ENCODE peak calls at places on chromosomes 13 and 19, in eight cellular contexts. M, O, Y, K, N, V, X and S are unnamed samples.

GRCh38 chr19:47719047-47719885 is 6.0 kb downstream of the EHD2 start:
- DNase-seq in M (peak), O (peak), Y (peak), K (no peak), N (peak), V (no peak), X (peak), S (no peak)

GRCh38 chr13:48586591-48587103 is 53.8 kb upstream of the RCBTB2 start:
- DNase-seq in M (no peak), O (peak), Y (peak), K (no peak), N (peak), V (peak), X (no peak), S (no peak)

GRCh38 chr13:73718248-73718647 is 416.0 kb downstream of the KLF12 start:
- DNase-seq in M (no peak), O (no peak), Y (no peak), K (no peak), N (no peak), V (no peak), X (no peak), S (no peak)

GRCh38 chr19:20035935-20036334 is 3.4 kb downstream of the ZNF682 start:
- DNase-seq in M (no peak), O (no peak), Y (no peak), K (no peak), N (no peak), V (no peak), X (no peak), S (no peak)

GRCh38 chr19:10076535-10076934 is 9.6 kb upstream of the SHFL start:
- DNase-seq in M (no peak), O (no peak), Y (no peak), K (no peak), N (no peak), V (no peak), X (no peak), S (no peak)

GRCh38 chr13:101942038-101942437 is 459.8 kb downstream of the FGF14 start:
- DNase-seq in M (peak), O (peak), Y (no peak), K (no peak), N (no peak), V (no peak), X (peak), S (peak)

GRCh38 chr19:5801796-5802616 is 2.9 kb upstream of the NRTN start:
- DNase-seq in M (no peak), O (peak), Y (no peak), K (no peak), N (no peak), V (peak), X (no peak), S (peak)

GRCh38 chr13:109180905-109181425 is 551.6 kb downstream of the MYO16 start:
- DNase-seq in M (no peak), O (peak), Y (no peak), K (no peak), N (no peak), V (no peak), X (no peak), S (no peak)

GRCh38 chr19:35533822-35534521 is 716 bp downstream of the GAPDHS start:
- DNase-seq in M (peak), O (peak), Y (no peak), K (no peak), N (no peak), V (no peak), X (peak), S (no peak)

GRCh38 chr19:2045501-2046045 is 5.5 kb downstream of the MKNK2 start:
- DNase-seq in M (no peak), O (no peak), Y (no peak), K (peak), N (no peak), V (no peak), X (no peak), S (no peak)

GRCh38 chr13:110197041-110197440 is 109.9 kb downstream of the COL4A1 start:
- DNase-seq in M (no peak), O (peak), Y (no peak), K (no peak), N (no peak), V (no peak), X (no peak), S (no peak)

GRCh38 chr13:79989251-79989661 is 351.7 kb downstream of the SPRY2 start:
- DNase-seq in M (no peak), O (peak), Y (no peak), K (no peak), N (no peak), V (no peak), X (no peak), S (no peak)

GRCh38 chr19:10749435-10750384 is 31.8 kb downstream of the DNM2 start:
- DNase-seq in M (no peak), O (no peak), Y (no peak), K (no peak), N (no peak), V (no peak), X (no peak), S (no peak)

GRCh38 chr19:28968721-28969120 is 244.2 kb downstream of the UQCRFS1 start:
- DNase-seq in M (no peak), O (no peak), Y (no peak), K (no peak), N (no peak), V (no peak), X (no peak), S (no peak)

GRCh38 chr19:4702764-4703163 is 20.9 kb downstream of the DPP9 start:
- DNase-seq in M (no peak), O (no peak), Y (no peak), K (no peak), N (no peak), V (no peak), X (no peak), S (no peak)

GRCh38 chr19:9431475-9431874 is 3.9 kb downstream of the ZNF266 start:
- DNase-seq in M (peak), O (peak), Y (no peak), K (no peak), N (no peak), V (peak), X (no peak), S (peak)

GRCh38 chr13:39039033-39039432 is 777 bp downstream of the NHLRC3 start:
- DNase-seq in M (peak), O (no peak), Y (no peak), K (no peak), N (no peak), V (no peak), X (no peak), S (no peak)

GRCh38 chr13:113552079-113552478 is 32.5 kb upstream of the TFDP1 start:
- DNase-seq in M (no peak), O (no peak), Y (no peak), K (peak), N (no peak), V (no peak), X (no peak), S (no peak)

GRCh38 chr13:39887424-39887823 is 232.0 kb downstream of the COG6 start:
- DNase-seq in M (no peak), O (no peak), Y (no peak), K (no peak), N (no peak), V (no peak), X (no peak), S (no peak)

GRCh38 chr13:41465215-41465907 is 8.0 kb downstream of the RGCC start:
- DNase-seq in M (peak), O (peak), Y (no peak), K (no peak), N (peak), V (peak), X (no peak), S (peak)

GRCh38 chr13:73522937-73523336 is 464.1 kb downstream of the KLF5 start:
- DNase-seq in M (no peak), O (no peak), Y (no peak), K (no peak), N (no peak), V (no peak), X (no peak), S (no peak)

GRCh38 chr13:27775943-27776342 is 16.3 kb upstream of the GSX1 start:
- DNase-seq in M (no peak), O (no peak), Y (no peak), K (no peak), N (no peak), V (no peak), X (no peak), S (no peak)

GRCh38 chr13:98521876-98522275 is 55.0 kb downstream of the STK24 start:
- DNase-seq in M (no peak), O (no peak), Y (no peak), K (no peak), N (no peak), V (no peak), X (no peak), S (no peak)

DNA sequence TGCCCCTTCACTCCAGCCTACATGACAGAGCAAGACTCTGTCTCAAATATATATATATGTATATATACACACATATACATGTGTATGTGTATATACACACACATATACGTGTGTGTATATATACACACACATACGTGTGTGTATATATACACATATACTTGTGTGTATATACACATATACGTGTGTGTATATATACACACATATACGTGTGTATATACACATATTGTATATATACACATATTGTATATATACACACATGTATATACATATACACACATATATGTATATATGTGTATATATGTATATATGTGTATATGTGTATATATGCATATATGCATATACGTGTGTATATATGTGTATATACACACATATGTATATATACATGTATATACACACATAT is 173.3 kb downstream of the GPC5 start:
- DNase-seq in M (no peak), O (no peak), Y (no peak), K (no peak), N (no peak), V (no peak), X (no peak), S (no peak)
- TF ChIP-seq POLR2A in M (no peak), O (no peak), Y (no peak), K (no peak), N (no peak), V (no peak), X (no peak), S (no peak)

DNA sequence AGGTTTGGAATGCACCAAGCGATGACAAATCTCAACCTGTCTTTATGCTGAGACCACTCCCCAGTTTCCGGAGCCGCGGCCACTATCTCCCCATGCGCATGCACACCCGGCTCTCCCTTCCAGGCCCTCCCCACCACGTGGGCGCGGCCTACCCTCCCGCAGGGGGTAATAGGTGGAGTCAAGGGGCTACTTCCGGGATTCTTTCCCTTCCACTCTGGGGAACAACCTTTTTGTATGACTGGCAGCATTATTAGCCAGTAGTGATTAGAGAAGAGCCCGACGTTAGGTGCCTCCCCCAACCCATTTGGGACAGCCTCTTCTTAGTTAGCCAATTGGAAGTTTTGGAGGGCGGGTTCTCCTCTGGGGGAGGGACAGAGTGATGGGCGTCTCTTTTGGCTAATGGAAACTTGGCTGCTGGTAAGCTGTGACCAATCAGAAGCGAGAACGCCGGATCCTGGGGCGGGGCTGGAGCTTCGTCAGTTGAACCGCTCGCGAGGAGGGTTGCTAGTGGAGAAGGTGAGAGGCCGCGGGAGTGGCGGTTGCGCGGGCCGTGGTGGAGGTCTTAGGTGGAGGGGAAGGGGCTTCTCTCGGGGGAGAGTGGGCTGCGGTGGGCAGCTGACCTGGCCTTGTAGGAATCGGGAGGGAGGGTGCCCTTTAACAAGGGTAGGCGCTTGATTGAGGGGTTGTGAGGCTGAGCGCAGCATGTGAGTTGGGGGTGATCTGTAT is at the start of gene CCDC61:
- DNase-seq in M (peak), O (peak), Y (peak), K (peak), N (peak), V (peak), X (peak), S (peak)
- TF ChIP-seq POLR2A in M (peak), O (peak), Y (peak), K (peak), N (peak), V (peak), X (peak), S (peak)

DNA sequence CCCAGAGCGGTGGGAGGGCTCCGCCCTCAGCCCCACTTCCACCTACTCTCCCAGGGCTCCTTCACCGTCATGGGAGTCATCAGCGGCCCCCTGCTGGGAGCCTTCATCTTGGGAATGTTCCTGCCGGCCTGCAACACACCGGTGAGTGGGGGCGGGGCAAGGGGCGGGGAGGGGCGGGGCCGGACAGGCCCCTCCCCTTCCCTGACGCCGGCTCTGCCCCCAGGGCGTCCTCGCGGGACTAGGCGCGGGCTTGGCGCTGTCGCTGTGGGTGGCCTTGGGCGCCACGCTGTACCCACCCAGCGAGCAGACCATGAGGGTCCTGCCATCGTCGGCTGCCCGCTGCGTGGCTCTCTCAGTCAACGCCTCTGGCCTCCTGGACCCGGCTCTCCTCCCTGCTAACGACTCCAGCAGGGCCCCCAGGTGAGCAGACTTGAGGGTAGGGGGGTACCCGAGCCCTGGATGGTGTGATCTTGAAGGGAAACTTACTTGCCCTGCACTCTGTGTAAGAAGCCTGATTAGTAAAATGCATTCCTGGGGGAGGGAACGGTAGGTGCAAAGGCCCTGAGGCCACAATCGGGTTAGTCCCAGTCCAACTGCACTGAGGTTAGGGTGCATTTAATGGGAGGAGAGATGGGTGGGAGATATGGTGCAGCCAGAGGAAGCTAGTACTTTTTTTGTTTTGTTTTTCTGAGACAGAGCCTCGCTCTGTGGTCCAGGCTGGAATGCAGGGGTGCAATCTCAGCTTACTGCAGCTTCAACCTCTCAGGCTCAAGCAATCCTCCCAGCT is 12.1 kb downstream of the SLC5A5 start:
- DNase-seq in M (no peak), O (no peak), Y (no peak), K (no peak), N (no peak), V (peak), X (no peak), S (no peak)
- TF ChIP-seq POLR2A in M (no peak), O (no peak), Y (no peak), K (no peak), N (no peak), V (no peak), X (no peak), S (no peak)

GRCh38 chr19:44164327-44164672 is 600 bp upstream of the ZNF226 start:
- DNase-seq in M (no peak), O (no peak), Y (no peak), K (no peak), N (no peak), V (no peak), X (no peak), S (no peak)

GRCh38 chr19:44163789-44164188 is 1.1 kb upstream of the ZNF226 start:
- DNase-seq in M (no peak), O (no peak), Y (no peak), K (no peak), N (no peak), V (no peak), X (no peak), S (no peak)

DNA sequence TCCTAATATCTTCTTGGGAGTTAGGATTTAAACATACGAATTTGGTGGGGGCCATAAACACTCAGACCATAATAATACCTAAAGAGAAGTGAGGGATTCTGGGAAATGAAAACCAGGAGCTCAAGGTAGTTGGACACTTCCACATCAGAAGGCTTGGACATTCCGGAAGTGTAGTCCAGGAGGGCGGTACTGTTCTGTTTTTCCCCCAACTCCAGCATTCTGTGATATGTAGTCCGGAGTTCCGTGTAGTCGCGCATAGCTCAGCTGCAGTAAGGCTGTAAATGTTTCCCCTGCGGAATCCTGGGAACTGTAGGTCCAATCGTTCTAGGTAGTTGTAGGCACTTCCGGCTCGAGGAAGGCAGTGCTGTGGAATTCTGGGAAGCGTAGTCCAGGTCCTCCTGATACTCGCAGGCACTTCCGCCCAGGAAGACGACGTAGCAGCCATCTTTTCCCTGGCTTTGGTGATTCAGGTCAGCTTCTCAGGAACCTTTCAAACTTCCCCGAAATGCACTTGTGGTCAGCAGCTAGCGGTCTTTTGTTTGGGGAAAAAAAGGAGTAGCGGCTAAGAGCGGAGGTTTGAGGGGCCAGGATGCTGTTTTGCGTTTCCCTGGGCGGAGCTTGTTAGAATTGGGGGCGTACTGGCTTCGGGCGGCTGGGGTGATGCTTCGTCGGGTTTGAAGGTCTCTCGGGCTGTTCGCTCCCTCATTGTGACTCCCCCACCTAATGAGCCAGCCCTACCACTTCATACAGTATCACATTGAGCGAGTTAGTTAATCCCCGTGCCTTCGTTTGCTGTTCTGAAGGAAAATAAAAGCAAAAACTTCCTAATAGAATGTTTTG is at the start of gene ZNF226:
- DNase-seq in M (peak), O (peak), Y (peak), K (no peak), N (peak), V (peak), X (peak), S (peak)
- TF ChIP-seq POLR2A in M (peak), O (peak), Y (peak), K (no peak), N (no peak), V (peak), X (peak), S (peak)

DNA sequence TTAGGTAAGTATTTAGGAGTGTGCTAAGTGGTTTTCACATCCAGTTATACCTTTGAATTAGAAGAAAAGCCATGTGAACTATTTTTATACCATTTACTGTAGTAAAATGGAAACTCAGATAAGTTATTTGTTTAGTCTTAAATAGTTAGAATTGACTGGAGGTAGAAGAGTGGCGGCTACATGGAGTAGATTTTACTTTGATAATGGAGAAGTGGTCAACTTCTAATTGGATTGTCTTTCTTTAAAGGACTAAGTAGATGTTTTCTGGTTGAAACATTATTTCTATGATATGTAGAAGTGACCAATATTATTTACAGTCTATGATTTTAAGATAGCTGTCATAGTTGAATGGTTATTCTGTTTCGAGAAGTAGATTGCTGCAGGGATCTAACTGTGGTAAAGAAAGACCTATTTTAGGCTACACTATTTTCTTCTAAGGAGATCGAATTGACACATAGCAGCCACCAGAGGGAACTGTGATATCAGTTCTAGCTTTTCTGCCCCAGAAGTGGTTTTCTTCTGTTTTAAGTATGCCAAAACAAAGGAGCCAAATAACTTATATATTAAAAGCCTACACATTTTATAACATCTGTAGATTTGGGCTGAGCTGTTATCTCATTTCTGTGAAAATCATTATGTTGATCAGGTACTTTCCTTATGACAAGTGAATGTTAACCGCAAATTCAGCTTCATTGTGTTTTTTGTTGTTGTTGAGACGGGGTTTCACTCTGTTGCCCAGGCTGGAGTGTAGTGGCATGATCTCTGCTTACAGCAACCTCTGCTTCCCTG is 26.1 kb downstream of the ZMYM2 start:
- DNase-seq in M (peak), O (peak), Y (no peak), K (no peak), N (no peak), V (peak), X (no peak), S (peak)
- TF ChIP-seq POLR2A in M (no peak), O (no peak), Y (no peak), K (no peak), N (no peak), V (no peak), X (no peak), S (no peak)